ENCODE peak calls at places on chromosomes 5 and 9, in five cellular contexts. One of them, this sample, is unnamed.

GRCh38 chr9:108056083-108056804 is 566.7 kb upstream of the KLF4 start:
- DNase-seq in A549: peak; percentile 31
- DNase-seq in lower lobe of right lung: no peak
- DNase-seq in suprapubic skin: no peak
- DNase-seq in CD8-positive, alpha-beta T cell: no peak
- DNase-seq in this sample: no peak

GRCh38 chr9:130930132-130930803 is 8.8 kb downstream of the FIBCD1 start:
- DNase-seq in lower lobe of right lung: no peak
- DNase-seq in CD8-positive, alpha-beta T cell: no peak
- DNase-seq in suprapubic skin: no peak
- DNase-seq in A549: no peak
- DNase-seq in this sample: no peak

GRCh38 chr5:147973086-147973485 is 66.7 kb upstream of the C5orf46 start:
- DNase-seq in A549: no peak
- DNase-seq in CD8-positive, alpha-beta T cell: no peak
- DNase-seq in lower lobe of right lung: no peak
- DNase-seq in suprapubic skin: no peak
- DNase-seq in this sample: no peak

GRCh38 chr5:173310861-173311515 is 17.2 kb downstream of the STC2 start:
- DNase-seq in lower lobe of right lung: no peak
- DNase-seq in A549: no peak
- DNase-seq in suprapubic skin: no peak
- DNase-seq in CD8-positive, alpha-beta T cell: no peak
- DNase-seq in this sample: no peak

GRCh38 chr9:135610290-135611141 is 28.8 kb downstream of the GLT6D1 start:
- DNase-seq in A549: no peak
- DNase-seq in CD8-positive, alpha-beta T cell: no peak
- DNase-seq in lower lobe of right lung: no peak
- DNase-seq in suprapubic skin: peak; percentile 66
- DNase-seq in this sample: no peak

GRCh38 chr9:17776735-17777134 is 197.9 kb downstream of the SH3GL2 start:
- DNase-seq in CD8-positive, alpha-beta T cell: no peak
- DNase-seq in lower lobe of right lung: no peak
- DNase-seq in suprapubic skin: no peak
- DNase-seq in A549: no peak
- DNase-seq in this sample: no peak

GRCh38 chr5:37825334-37825915 is 14.4 kb downstream of the GDNF start:
- DNase-seq in lower lobe of right lung: no peak
- DNase-seq in A549: no peak
- DNase-seq in suprapubic skin: no peak
- DNase-seq in CD8-positive, alpha-beta T cell: no peak
- DNase-seq in this sample: no peak

GRCh38 chr5:149636861-149637246 is 55.6 kb downstream of the ARHGEF37 start:
- DNase-seq in suprapubic skin: no peak
- DNase-seq in lower lobe of right lung: no peak
- DNase-seq in CD8-positive, alpha-beta T cell: peak; percentile 75
- DNase-seq in A549: peak; percentile 70
- DNase-seq in this sample: peak; percentile 55

GRCh38 chr9:128685636-128686489 is 3.2 kb upstream of the SET start:
- DNase-seq in suprapubic skin: no peak
- DNase-seq in lower lobe of right lung: peak; percentile 57
- DNase-seq in A549: no peak
- DNase-seq in CD8-positive, alpha-beta T cell: peak; percentile 32
- DNase-seq in this sample: no peak

GRCh38 chr5:163306421-163306820 is 131.0 kb upstream of the CCNG1 start:
- DNase-seq in CD8-positive, alpha-beta T cell: no peak
- DNase-seq in suprapubic skin: no peak
- DNase-seq in A549: peak; percentile 47
- DNase-seq in lower lobe of right lung: no peak
- DNase-seq in this sample: no peak

GRCh38 chr5:149497357-149497756 is 53.9 kb downstream of the CSNK1A1 start:
- DNase-seq in A549: peak; percentile 26
- DNase-seq in suprapubic skin: no peak
- DNase-seq in CD8-positive, alpha-beta T cell: no peak
- DNase-seq in lower lobe of right lung: no peak
- DNase-seq in this sample: no peak

GRCh38 chr5:147617191-147617606 is 107.3 kb upstream of the DPYSL3 start:
- DNase-seq in lower lobe of right lung: no peak
- DNase-seq in CD8-positive, alpha-beta T cell: no peak
- DNase-seq in A549: no peak
- DNase-seq in suprapubic skin: no peak
- DNase-seq in this sample: no peak

GRCh38 chr9:121945849-121946248 is 147.3 kb downstream of the TTLL11 start:
- DNase-seq in suprapubic skin: no peak
- DNase-seq in CD8-positive, alpha-beta T cell: no peak
- DNase-seq in lower lobe of right lung: no peak
- DNase-seq in A549: no peak
- DNase-seq in this sample: no peak

GRCh38 chr5:57199866-57200265 is 26.0 kb downstream of the GPBP1 start:
- DNase-seq in CD8-positive, alpha-beta T cell: no peak
- DNase-seq in suprapubic skin: no peak
- DNase-seq in lower lobe of right lung: peak; percentile 51
- DNase-seq in A549: no peak
- DNase-seq in this sample: no peak

GRCh38 chr9:278651-279050 is 64.0 kb downstream of the DOCK8 start:
- DNase-seq in lower lobe of right lung: no peak
- DNase-seq in CD8-positive, alpha-beta T cell: peak; percentile 31
- DNase-seq in suprapubic skin: no peak
- DNase-seq in A549: no peak
- DNase-seq in this sample: no peak

GRCh38 chr9:90943341-90943740 is 141.7 kb downstream of the SYK start:
- DNase-seq in CD8-positive, alpha-beta T cell: no peak
- DNase-seq in lower lobe of right lung: no peak
- DNase-seq in A549: no peak
- DNase-seq in suprapubic skin: no peak
- DNase-seq in this sample: no peak

GRCh38 chr9:135217836-135218235 is 130.4 kb downstream of the OLFM1 start:
- DNase-seq in lower lobe of right lung: peak; percentile 14
- DNase-seq in CD8-positive, alpha-beta T cell: no peak
- DNase-seq in A549: no peak
- DNase-seq in suprapubic skin: no peak
- DNase-seq in this sample: no peak

GRCh38 chr5:38323645-38324295 is 65.4 kb downstream of the EGFLAM start:
- DNase-seq in lower lobe of right lung: no peak
- DNase-seq in A549: no peak
- DNase-seq in suprapubic skin: no peak
- DNase-seq in CD8-positive, alpha-beta T cell: no peak
- DNase-seq in this sample: no peak

GRCh38 chr9:114953917-114954316 is 23.5 kb upstream of the TNFSF8 start:
- DNase-seq in A549: peak; percentile 40
- DNase-seq in CD8-positive, alpha-beta T cell: no peak
- DNase-seq in lower lobe of right lung: no peak
- DNase-seq in suprapubic skin: no peak
- DNase-seq in this sample: no peak

GRCh38 chr9:127700594-127701255 is 6.1 kb upstream of the CFAP157 start:
- DNase-seq in A549: no peak
- DNase-seq in CD8-positive, alpha-beta T cell: no peak
- DNase-seq in suprapubic skin: no peak
- DNase-seq in lower lobe of right lung: no peak
- DNase-seq in this sample: no peak

GRCh38 chr9:78866228-78867132 is 569.6 kb downstream of the PSAT1 start:
- DNase-seq in CD8-positive, alpha-beta T cell: no peak
- DNase-seq in suprapubic skin: no peak
- DNase-seq in A549: peak; percentile 97
- DNase-seq in lower lobe of right lung: no peak
- DNase-seq in this sample: no peak

GRCh38 chr5:151480384-151480783 is 33.0 kb downstream of the SLC36A1 start:
- DNase-seq in A549: no peak
- DNase-seq in suprapubic skin: no peak
- DNase-seq in CD8-positive, alpha-beta T cell: no peak
- DNase-seq in lower lobe of right lung: no peak
- DNase-seq in this sample: no peak

GRCh38 chr9:77759391-77759790 is 111.3 kb upstream of the GNA14 start:
- DNase-seq in suprapubic skin: no peak
- DNase-seq in CD8-positive, alpha-beta T cell: no peak
- DNase-seq in A549: no peak
- DNase-seq in lower lobe of right lung: no peak
- DNase-seq in this sample: no peak

GRCh38 chr5:1536298-1537165 is 12.8 kb upstream of the LPCAT1 start:
- DNase-seq in A549: no peak
- DNase-seq in suprapubic skin: peak; percentile 60
- DNase-seq in lower lobe of right lung: peak; percentile 45
- DNase-seq in CD8-positive, alpha-beta T cell: peak; percentile 71
- DNase-seq in this sample: peak; percentile 55

GRCh38 chr9:99162759-99163364 is 57.9 kb downstream of the TGFBR1 start:
- DNase-seq in CD8-positive, alpha-beta T cell: no peak
- DNase-seq in A549: peak; percentile 42
- DNase-seq in suprapubic skin: no peak
- DNase-seq in lower lobe of right lung: no peak
- DNase-seq in this sample: no peak

GRCh38 chr5:146026307-146027010 is 78.9 kb downstream of the PLAC8L1 start:
- DNase-seq in A549: no peak
- DNase-seq in CD8-positive, alpha-beta T cell: no peak
- DNase-seq in lower lobe of right lung: no peak
- DNase-seq in suprapubic skin: no peak
- DNase-seq in this sample: no peak

GRCh38 chr9:131180454-131180853 is 55.1 kb downstream of the NUP214 start:
- DNase-seq in suprapubic skin: no peak
- DNase-seq in A549: no peak
- DNase-seq in lower lobe of right lung: no peak
- DNase-seq in CD8-positive, alpha-beta T cell: no peak
- DNase-seq in this sample: no peak

GRCh38 chr5:123881791-123882244 is 369.8 kb downstream of the CSNK1G3 start:
- DNase-seq in suprapubic skin: no peak
- DNase-seq in A549: no peak
- DNase-seq in CD8-positive, alpha-beta T cell: no peak
- DNase-seq in lower lobe of right lung: no peak
- DNase-seq in this sample: no peak

GRCh38 chr5:91166040-91166807 is 216.9 kb downstream of the ARRDC3 start:
- DNase-seq in lower lobe of right lung: no peak
- DNase-seq in CD8-positive, alpha-beta T cell: no peak
- DNase-seq in A549: no peak
- DNase-seq in suprapubic skin: no peak
- DNase-seq in this sample: no peak

GRCh38 chr5:17951392-17952169 is 317.3 kb downstream of the TAF11L14 start:
- DNase-seq in CD8-positive, alpha-beta T cell: no peak
- DNase-seq in suprapubic skin: no peak
- DNase-seq in lower lobe of right lung: no peak
- DNase-seq in A549: peak; percentile 52
- DNase-seq in this sample: no peak

GRCh38 chr5:112995764-112996618 is 19.4 kb downstream of the DCP2 start:
- DNase-seq in A549: peak; percentile 64
- DNase-seq in suprapubic skin: no peak
- DNase-seq in lower lobe of right lung: peak; percentile 52
- DNase-seq in CD8-positive, alpha-beta T cell: peak; percentile 82
- DNase-seq in this sample: peak; percentile 77

GRCh38 chr9:34993502-34994428 is 4.2 kb downstream of the DNAJB5 start:
- DNase-seq in suprapubic skin: peak; percentile 80
- DNase-seq in CD8-positive, alpha-beta T cell: no peak
- DNase-seq in A549: no peak
- DNase-seq in lower lobe of right lung: no peak
- DNase-seq in this sample: no peak

GRCh38 chr5:154896562-154896919 is 38.1 kb downstream of the CNOT8 start:
- DNase-seq in lower lobe of right lung: no peak
- DNase-seq in suprapubic skin: no peak
- DNase-seq in A549: no peak
- DNase-seq in CD8-positive, alpha-beta T cell: no peak
- DNase-seq in this sample: no peak

GRCh38 chr9:134778841-134779411 is 101.7 kb upstream of the FCN2 start:
- DNase-seq in CD8-positive, alpha-beta T cell: no peak
- DNase-seq in A549: peak; percentile 64
- DNase-seq in lower lobe of right lung: peak; percentile 66
- DNase-seq in suprapubic skin: no peak
- DNase-seq in this sample: no peak

GRCh38 chr5:40171971-40172370 is 507.7 kb upstream of the PTGER4 start:
- DNase-seq in CD8-positive, alpha-beta T cell: no peak
- DNase-seq in suprapubic skin: no peak
- DNase-seq in A549: peak; percentile 7
- DNase-seq in lower lobe of right lung: no peak
- DNase-seq in this sample: no peak

GRCh38 chr9:72140582-72140981 is 8.7 kb upstream of the GDA start:
- DNase-seq in CD8-positive, alpha-beta T cell: no peak
- DNase-seq in A549: peak; percentile 20
- DNase-seq in suprapubic skin: no peak
- DNase-seq in lower lobe of right lung: no peak
- DNase-seq in this sample: no peak

GRCh38 chr5:148482697-148483462 is 99.1 kb downstream of the FBXO38 start:
- DNase-seq in CD8-positive, alpha-beta T cell: peak; percentile 55
- DNase-seq in suprapubic skin: no peak
- DNase-seq in A549: peak; percentile 72
- DNase-seq in lower lobe of right lung: peak; percentile 70
- DNase-seq in this sample: peak; percentile 47

GRCh38 chr5:166324372-166324771 is 1967.1 kb upstream of the WWC1 start:
- DNase-seq in suprapubic skin: no peak
- DNase-seq in A549: no peak
- DNase-seq in CD8-positive, alpha-beta T cell: no peak
- DNase-seq in lower lobe of right lung: no peak
- DNase-seq in this sample: no peak
- H3K9me3 ChIP-seq in suprapubic skin: no peaks in the 10 kb centered on the region
- H3K9me3 ChIP-seq in A549: no peaks in the 10 kb centered on the region
- H3K9me3 ChIP-seq in CD8-positive, alpha-beta T cell: no peaks in the 10 kb centered on the region
- H3K9me3 ChIP-seq in lower lobe of right lung: no peaks in the 10 kb centered on the region
- H3K9me3 ChIP-seq in this sample: no peaks in the 10 kb centered on the region

GRCh38 chr5:3098821-3099220 is 347.3 kb upstream of the IRX2 start:
- DNase-seq in CD8-positive, alpha-beta T cell: no peak
- DNase-seq in suprapubic skin: no peak
- DNase-seq in A549: no peak
- DNase-seq in lower lobe of right lung: no peak
- DNase-seq in this sample: no peak
- H3K9me3 ChIP-seq in CD8-positive, alpha-beta T cell: no peaks in the 10 kb centered on the region
- H3K9me3 ChIP-seq in suprapubic skin: no peaks in the 10 kb centered on the region
- H3K9me3 ChIP-seq in A549: no peaks in the 10 kb centered on the region
- H3K9me3 ChIP-seq in lower lobe of right lung: no peaks in the 10 kb centered on the region
- H3K9me3 ChIP-seq in this sample: no peaks in the 10 kb centered on the region

GRCh38 chr9:137947012-137947411 is 69.4 kb downstream of the CACNA1B start:
- DNase-seq in A549: no peak
- DNase-seq in lower lobe of right lung: no peak
- DNase-seq in suprapubic skin: no peak
- DNase-seq in CD8-positive, alpha-beta T cell: no peak
- DNase-seq in this sample: no peak
- H3K9me3 ChIP-seq in A549: peaks cover 49% of the 10 kb centered on the region
- H3K9me3 ChIP-seq in lower lobe of right lung: peaks cover 20% of the 10 kb centered on the region
- H3K9me3 ChIP-seq in suprapubic skin: peaks cover 18% of the 10 kb centered on the region
- H3K9me3 ChIP-seq in CD8-positive, alpha-beta T cell: peaks cover 5% of the 10 kb centered on the region
- H3K9me3 ChIP-seq in this sample: no peaks in the 10 kb centered on the region

GRCh38 chr5:59049070-59049469 is 466.2 kb downstream of the RAB3C start:
- DNase-seq in CD8-positive, alpha-beta T cell: no peak
- DNase-seq in A549: peak; percentile 61
- DNase-seq in lower lobe of right lung: no peak
- DNase-seq in suprapubic skin: no peak
- DNase-seq in this sample: no peak
- H3K9me3 ChIP-seq in CD8-positive, alpha-beta T cell: no peaks in the 10 kb centered on the region
- H3K9me3 ChIP-seq in A549: no peaks in the 10 kb centered on the region
- H3K9me3 ChIP-seq in lower lobe of right lung: no peaks in the 10 kb centered on the region
- H3K9me3 ChIP-seq in suprapubic skin: no peaks in the 10 kb centered on the region
- H3K9me3 ChIP-seq in this sample: no peaks in the 10 kb centered on the region

This sample was measured in T-helper 17 cell.